ENCODE peak calls at places on chromosomes 12 and 14, in ten cellular contexts. R is T-helper 17 cell, B is Right ventricle myocardium superior, E is HCT116, L is NCI-H774, Y is GM20000, K is foreskin fibroblast, V is hippocampal formation, S is SK-N-SH, Z is cardiac muscle cell. W is an unnamed sample.

GRCh38 chr12:122836027-122836921 is 1.0 kb downstream of the HIP1R start:
- DNase-seq in E (no peak), Z (peak), Y (peak), L (peak), R (no peak), B (peak), V (no peak), S (peak), K (peak), W (no peak)

GRCh38 chr12:104263580-104264358 is 39.8 kb upstream of the EID3 start:
- DNase-seq in L (no peak), B (no peak), Z (no peak), R (no peak), K (peak), S (peak), Y (no peak), E (no peak), V (no peak), W (no peak)

GRCh38 chr12:27293463-27293862 is 39.2 kb upstream of the BMAL2 start:
- DNase-seq in B (peak), E (no peak), Y (no peak), L (no peak), R (no peak), V (no peak), Z (no peak), S (no peak), K (peak), W (no peak)

GRCh38 chr14:31950760-31951637 is 126.1 kb upstream of the ARHGAP5 start:
- DNase-seq in K (peak), V (no peak), E (no peak), Y (no peak), R (no peak), Z (peak), L (peak), S (peak), B (peak), W (peak)

GRCh38 chr14:90318016-90318415 is 13.7 kb downstream of the NRDE2 start:
- DNase-seq in Y (no peak), V (no peak), B (no peak), L (no peak), S (no peak), R (no peak), K (no peak), Z (no peak), E (no peak), W (no peak)

GRCh38 chr12:47491516-47491915 is 214.3 kb downstream of the RPAP3 start:
- DNase-seq in Y (no peak), V (no peak), Z (no peak), E (no peak), K (peak), B (no peak), S (no peak), L (no peak), R (no peak), W (no peak)

GRCh38 chr12:25388216-25388615 is 137.5 kb upstream of the KRAS start:
- DNase-seq in R (no peak), S (no peak), B (no peak), Y (peak), L (no peak), V (no peak), Z (no peak), E (no peak), K (no peak), W (no peak)

GRCh38 chr14:101599234-101599885 is 38.1 kb downstream of the DIO3 start:
- DNase-seq in K (no peak), Y (no peak), E (no peak), V (no peak), Z (no peak), B (no peak), R (no peak), L (no peak), S (no peak), W (no peak)

GRCh38 chr14:32311294-32312009 is 17.6 kb upstream of the AKAP6 start:
- DNase-seq in K (no peak), R (no peak), Y (no peak), L (no peak), B (no peak), V (no peak), S (no peak), Z (no peak), E (no peak), W (no peak)

GRCh38 chr14:72416892-72417291 is 477.0 kb downstream of the DPF3 start:
- DNase-seq in E (peak), Z (no peak), B (no peak), V (no peak), K (no peak), Y (no peak), R (no peak), S (peak), L (no peak), W (peak)

GRCh38 chr14:64952598-64953309 is 10.2 kb upstream of the GPX2 start:
- DNase-seq in K (no peak), S (no peak), V (no peak), B (no peak), Y (peak), L (no peak), Z (no peak), R (no peak), E (no peak), W (no peak)

GRCh38 chr12:48266826-48267225 is 63.7 kb upstream of the OR10AD1 start:
- DNase-seq in S (no peak), V (no peak), Y (no peak), R (no peak), E (no peak), Z (no peak), B (no peak), L (no peak), K (no peak), W (no peak)

GRCh38 chr14:97179573-97179972 is 382.4 kb downstream of the VRK1 start:
- DNase-seq in Z (no peak), B (no peak), V (no peak), E (no peak), L (no peak), Y (no peak), K (no peak), S (no peak), R (no peak), W (no peak)

GRCh38 chr12:19547258-19547657 is 108.0 kb downstream of the AEBP2 start:
- DNase-seq in Z (no peak), B (no peak), V (no peak), Y (no peak), L (no peak), E (no peak), R (no peak), K (peak), S (no peak), W (no peak)

GRCh38 chr12:89999699-90000505 is 291.3 kb upstream of the ATP2B1 start:
- DNase-seq in Y (no peak), E (no peak), B (no peak), L (no peak), S (no peak), Z (no peak), R (no peak), K (peak), V (no peak), W (no peak)